ENCODE peak calls at places on chromosomes 6 and 20, in four cellular contexts. W, F, L and R are unnamed samples.

GRCh38 chr6:159679091-159680077 is 13.7 kb downstream of the SOD2 start:
- DNase-seq in F (no peak), W (no peak), L (no peak), R (no peak)

GRCh38 chr6:68649669-68650068 is 14.6 kb downstream of the ADGRB3 start:
- DNase-seq in W (no peak), L (no peak), F (no peak), R (no peak)

GRCh38 chr20:51541189-51542032 is 1.1 kb downstream of the NFATC2 start:
- DNase-seq in W (peak; percentile 58), L (peak; percentile 90), F (peak; percentile 74), R (peak; percentile 85)

GRCh38 chr6:35724059-35724458 is 12.8 kb upstream of the ARMC12 start:
- DNase-seq in L (no peak), F (no peak), W (no peak), R (no peak)

GRCh38 chr6:51511081-51511480 is 576.3 kb downstream of the PKHD1 start:
- DNase-seq in L (no peak), W (no peak), F (no peak), R (no peak)

GRCh38 chr20:43716757-43717615 is 9.8 kb downstream of the GTSF1L start:
- DNase-seq in F (no peak), W (no peak), L (no peak), R (peak; percentile 45)

GRCh38 chr6:84871925-84872324 is 107.5 kb upstream of the TBX18 start:
- DNase-seq in L (no peak), F (no peak), W (no peak), R (no peak)

GRCh38 chr6:100344761-100345160 is 120.0 kb downstream of the SIM1 start:
- DNase-seq in F (no peak), W (no peak), L (no peak), R (no peak)

GRCh38 chr6:40903456-40903855 is 135.6 kb downstream of the UNC5CL start:
- DNase-seq in W (no peak), F (no peak), L (no peak), R (no peak)

GRCh38 chr20:23143098-23143497 is 57.0 kb upstream of the CD93 start:
- DNase-seq in L (peak; percentile 17), W (no peak), F (no peak), R (peak; percentile 89)

GRCh38 chr6:41469951-41470340 is 76.2 kb upstream of the FOXP4 start:
- DNase-seq in W (no peak), F (no peak), L (no peak), R (no peak)

GRCh38 chr6:127515794-127516675 is 3.1 kb downstream of the MTCL3 start:
- DNase-seq in L (peak; percentile 26), F (peak; percentile 66), W (peak; percentile 50), R (peak; percentile 85)

GRCh38 chr6:132683543-132683942 is 24.6 kb upstream of the TAAR1 start:
- DNase-seq in W (no peak), F (no peak), L (no peak), R (no peak)

GRCh38 chr20:62030834-62031434 is 34.7 kb downstream of the TAF4 start:
- DNase-seq in W (no peak), L (no peak), F (no peak), R (peak; percentile 39)

GRCh38 chr20:16538779-16539178 is 34.5 kb downstream of the KIF16B start:
- DNase-seq in L (no peak), F (no peak), W (no peak), R (no peak)

GRCh38 chr6:159279790-159280277 is 110.6 kb downstream of the FNDC1 start:
- DNase-seq in W (no peak), L (no peak), F (no peak), R (no peak)

GRCh38 chr20:48331518-48332286 is 496.1 kb downstream of the PREX1 start:
- DNase-seq in F (no peak), L (no peak), W (no peak), R (no peak)

GRCh38 chr20:10387686-10388085 is 46.3 kb downstream of the MKKS start:
- DNase-seq in W (no peak), L (no peak), F (no peak), R (no peak)

GRCh38 chr20:40687384-40688128 is 1.5 kb downstream of the MAFB start:
- DNase-seq in W (peak; percentile 81), L (peak; percentile 71), F (peak; percentile 77), R (peak; percentile 75)

GRCh38 chr6:85537055-85537494 is 56.6 kb downstream of the SNX14 start:
- DNase-seq in F (no peak), L (no peak), W (no peak), R (no peak)

GRCh38 chr6:27617046-27617687 is 144.3 kb upstream of the ZNF184 start:
- DNase-seq in W (no peak), L (no peak), F (no peak), R (no peak)

GRCh38 chr6:42451146-42451594 is 556 bp downstream of the TRERF1 start:
- DNase-seq in F (no peak), L (no peak), W (no peak), R (no peak)

GRCh38 chr6:156449569-156449968 is 327.6 kb upstream of the ARID1B start:
- DNase-seq in W (no peak), L (no peak), F (no peak), R (no peak)

GRCh38 chr6:90691823-90692222 is 105.0 kb upstream of the MAP3K7 start:
- DNase-seq in L (no peak), F (no peak), W (no peak), R (no peak)

GRCh38 chr20:53582574-53583351 is 10.9 kb downstream of the ZNF217 start:
- DNase-seq in W (peak; percentile 28), F (no peak), L (no peak), R (no peak)

GRCh38 chr20:63736893-63737689 is 627 bp downstream of the LIME1 start:
- DNase-seq in F (no peak), L (no peak), W (no peak), R (peak; percentile 56)

GRCh38 chr20:40192083-40192482 is 497.0 kb downstream of the MAFB start:
- DNase-seq in F (no peak), W (no peak), L (no peak), R (no peak)

GRCh38 chr6:1611572-1612385 is 2.1 kb downstream of the FOXC1 start:
- DNase-seq in W (no peak), L (no peak), F (no peak), R (peak; percentile 77)

GRCh38 chr6:1611322-1611571 is 1.5 kb downstream of the FOXC1 start:
- DNase-seq in W (no peak), L (no peak), F (no peak), R (no peak)

GRCh38 chr6:1613631-1614447 is 4.1 kb downstream of the FOXC1 start:
- DNase-seq in F (no peak), L (no peak), W (no peak), R (no peak)

GRCh38 chr6:1612902-1613301 is 3.2 kb downstream of the FOXC1 start:
- DNase-seq in L (no peak), W (no peak), F (no peak), R (no peak)

DNA sequence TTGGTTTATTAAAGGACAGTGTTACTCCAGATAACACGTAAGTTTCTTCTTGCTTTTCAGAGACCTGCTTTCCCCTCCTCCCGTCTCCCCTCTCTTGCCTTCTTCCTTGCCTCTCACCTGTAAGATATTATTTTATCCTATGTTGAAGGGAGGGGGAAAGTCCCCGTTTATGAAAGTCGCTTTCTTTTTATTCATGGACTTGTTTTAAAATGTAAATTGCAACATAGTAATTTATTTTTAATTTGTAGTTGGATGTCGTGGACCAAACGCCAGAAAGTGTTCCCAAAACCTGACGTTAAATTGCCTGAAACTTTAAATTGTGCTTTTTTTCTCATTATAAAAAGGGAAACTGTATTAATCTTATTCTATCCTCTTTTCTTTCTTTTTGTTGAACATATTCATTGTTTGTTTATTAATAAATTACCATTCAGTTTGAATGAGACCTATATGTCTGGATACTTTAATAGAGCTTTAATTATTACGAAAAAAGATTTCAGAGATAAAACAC is 2.7 kb downstream of the FOXC1 start:
- DNase-seq in L (no peak), F (no peak), W (no peak), R (no peak)
- H3K27ac ChIP-seq in L (no peak overlapping the region), F (peak overlapping the region; percentile 91), W (no peak overlapping the region), R (peak overlapping the region; percentile 50)

GRCh38 chr6:152380993-152381898 is 255.9 kb downstream of the SYNE1 start:
- DNase-seq in F (peak; percentile 71), W (peak; percentile 75), L (peak; percentile 74), R (peak; percentile 89)
- H3K4me3 ChIP-seq in F (peak overlapping the region; percentile 64), W (peak overlapping the region; percentile 47), L (peak overlapping the region; percentile 6), R (peak overlapping the region; percentile 91)

DNA sequence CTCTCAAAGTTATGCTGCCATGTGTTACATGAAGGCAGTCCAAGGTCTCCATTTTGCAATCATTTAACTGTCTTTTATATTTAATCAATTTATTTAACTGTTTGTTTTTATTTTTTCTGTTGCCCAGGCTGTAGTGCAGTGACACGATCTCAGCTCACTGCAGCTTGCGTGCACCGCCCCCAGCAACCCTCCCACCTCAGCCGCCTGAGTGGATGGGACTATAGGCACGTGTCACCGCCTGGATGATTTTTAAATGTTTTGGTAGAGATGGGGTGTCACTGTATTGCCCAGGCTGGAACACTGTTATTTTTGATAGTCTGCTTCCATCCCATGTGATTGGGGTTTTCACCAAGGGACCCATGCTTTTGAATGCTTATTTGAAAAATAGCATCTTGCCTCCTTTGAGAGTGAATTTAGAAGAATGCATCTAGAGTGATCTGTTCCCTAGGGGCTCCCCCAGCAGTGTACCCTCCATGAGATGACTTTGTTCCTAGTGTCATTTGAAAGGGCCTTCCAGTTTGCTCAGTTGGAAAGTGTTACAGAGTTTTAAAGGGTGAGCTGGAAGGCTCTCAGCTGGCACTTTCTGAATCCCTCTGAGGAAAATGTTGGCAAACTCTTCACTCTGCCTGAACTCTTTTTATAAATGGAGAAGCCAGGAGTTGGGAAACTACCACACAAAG is 143.3 kb downstream of the JARID2 start:
- DNase-seq in W (no peak), F (no peak), L (no peak), R (no peak)
- H3K4me1 ChIP-seq in W (peaks cover 25% of the 10 kb centered on the region), F (peaks cover 84% of the 10 kb centered on the region), L (no peaks in the 10 kb centered on the region), R (no peaks in the 10 kb centered on the region)

DNA sequence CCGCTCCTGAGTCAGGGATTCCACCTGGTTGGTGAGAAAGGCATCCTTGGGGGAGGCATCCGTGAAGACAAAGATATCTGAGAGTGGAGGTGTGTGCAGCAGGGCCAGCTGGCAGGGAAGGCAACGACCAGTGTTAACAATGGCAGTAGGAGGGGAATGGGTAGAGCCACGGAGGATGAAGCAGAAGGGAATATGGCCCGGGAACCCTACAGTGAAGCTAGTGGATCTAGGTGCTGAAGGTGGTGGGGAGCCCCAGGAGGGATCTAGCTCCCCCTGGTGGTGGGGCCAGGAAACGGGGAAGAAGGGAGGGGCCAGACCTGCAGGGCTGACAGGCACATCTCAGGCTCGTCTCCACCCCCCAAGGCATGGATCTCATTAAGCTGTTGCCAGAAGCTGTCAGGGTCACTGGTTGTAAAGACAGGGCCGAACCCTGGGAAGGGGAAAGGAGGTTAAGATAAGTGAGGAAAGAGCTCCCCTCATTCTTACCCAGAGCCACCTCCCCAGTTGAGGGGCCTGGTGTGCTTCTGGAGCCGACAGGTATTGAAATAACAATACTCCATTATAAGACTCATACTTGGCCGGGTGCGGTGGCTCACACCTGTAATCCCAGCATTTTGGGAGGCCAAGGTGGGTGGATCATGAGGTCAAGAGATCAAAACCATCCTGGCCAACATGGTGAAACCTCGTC is 7.3 kb downstream of the VWA7 start:
- DNase-seq in L (peak; percentile 64), W (peak; percentile 83), F (peak; percentile 70), R (peak; percentile 85)
- H3K27ac ChIP-seq in L (no peak overlapping the region), W (no peak overlapping the region), F (no peak overlapping the region), R (no peak overlapping the region)

GRCh38 chr6:34654061-34654460 is 42.5 kb downstream of the ILRUN start:
- DNase-seq in W (no peak), L (no peak), F (no peak), R (no peak)

GRCh38 chr6:34658605-34659218 is 37.9 kb downstream of the ILRUN start:
- DNase-seq in W (no peak), L (no peak), F (no peak), R (no peak)

GRCh38 chr6:34656378-34657036 is 40.1 kb downstream of the ILRUN start:
- DNase-seq in L (no peak), W (no peak), F (no peak), R (no peak)

GRCh38 chr6:34657307-34657978 is 39.1 kb downstream of the ILRUN start:
- DNase-seq in F (no peak), L (peak; percentile 68), W (peak; percentile 53), R (no peak)

GRCh38 chr6:34657037-34657306 is 39.6 kb downstream of the ILRUN start:
- DNase-seq in F (no peak), W (no peak), L (no peak), R (no peak)
- H3K4me3 ChIP-seq in F (peak overlapping the region; percentile 59), W (no peak overlapping the region), L (no peak overlapping the region), R (peak overlapping the region; percentile 60)